ENCODE peak calls at places on chromosomes 11 and 22, in five cellular contexts. F is A549, Q is T1000, V is DMS153, L is amniotic epithelial cell. D is an unnamed sample.

GRCh38 chr11:80702264-80702663 is 1261.4 kb upstream of the TENM4 start:
- DNase-seq in F (no peak), Q (no peak), V (no peak), L (peak), D (no peak)

GRCh38 chr11:86447763-86448480 is 73.2 kb downstream of the CCDC81 start:
- DNase-seq in L (no peak), F (no peak), Q (no peak), V (no peak), D (no peak)

GRCh38 chr11:45933131-45933821 is 10.8 kb downstream of the LARGE2 start:
- DNase-seq in Q (no peak), F (no peak), V (no peak), L (peak), D (no peak)

GRCh38 chr11:118939948-118940598 is 14.3 kb upstream of the BCL9L start:
- DNase-seq in L (peak), F (no peak), Q (no peak), V (no peak), D (no peak)

GRCh38 chr11:69910519-69911309 is 91.5 kb upstream of the FGF3 start:
- DNase-seq in L (no peak), V (no peak), Q (no peak), F (no peak), D (no peak)

GRCh38 chr22:47474895-47475294 is 712.4 kb downstream of the TBC1D22A start:
- DNase-seq in L (no peak), Q (no peak), F (no peak), V (no peak), D (no peak)

GRCh38 chr11:6481924-6482275 is 599 bp downstream of the TIMM10B start:
- DNase-seq in V (no peak), F (no peak), L (no peak), Q (no peak), D (no peak)

GRCh38 chr11:75317446-75318122 is 33.9 kb downstream of the ARRB1 start:
- DNase-seq in L (no peak), V (no peak), Q (no peak), F (no peak), D (no peak)

GRCh38 chr22:30245181-30245984 is 1.2 kb downstream of the LIF start:
- DNase-seq in L (no peak), Q (no peak), V (no peak), F (no peak), D (no peak)

GRCh38 chr11:46890665-46891064 is 27.7 kb downstream of the LRP4 start:
- DNase-seq in V (no peak), Q (no peak), L (peak), F (no peak), D (no peak)

GRCh38 chr11:102476069-102476468 is 23.5 kb upstream of the TMEM123 start:
- DNase-seq in V (no peak), F (no peak), L (peak), Q (no peak), D (no peak)

GRCh38 chr22:41254230-41254629 is 13.5 kb upstream of the CHADL start:
- DNase-seq in Q (no peak), V (no peak), L (no peak), F (no peak), D (no peak)

GRCh38 chr11:77114089-77114463 is 11.4 kb downstream of the OMP start:
- DNase-seq in F (no peak), L (no peak), Q (no peak), V (no peak), D (no peak)

GRCh38 chr22:19057999-19058491 is 64.2 kb downstream of the DGCR2 start:
- DNase-seq in V (no peak), L (no peak), Q (no peak), F (no peak), D (no peak)

GRCh38 chr11:13335319-13335718 is 57.7 kb downstream of the BMAL1 start:
- DNase-seq in Q (no peak), V (peak), F (peak), L (peak), D (peak)

GRCh38 chr11:130737866-130738431 is 178.3 kb downstream of the SNX19 start:
- DNase-seq in Q (peak), V (no peak), L (peak), F (no peak), D (no peak)

GRCh38 chr11:1305063-1305495 is 4.4 kb downstream of the TOLLIP start:
- DNase-seq in Q (no peak), F (no peak), V (no peak), L (no peak), D (no peak)

GRCh38 chr11:114228401-114229061 is 67.7 kb upstream of the NNMT start:
- DNase-seq in F (no peak), V (no peak), L (no peak), Q (no peak), D (peak)

GRCh38 chr11:114193730-114194674 is 102.2 kb upstream of the NNMT start:
- DNase-seq in V (no peak), L (peak), F (no peak), Q (no peak), D (no peak)

D was measured in hypothalamus.